ENCODE peak calls at places on chromosomes 16 and 17, in seven cellular contexts. M is A549, Z is left ventricle myocardium inferior, Q is endothelial cell of umbilical vein, J is fibroblast of lung, X is tibial nerve, D is cardiac muscle cell. I is an unnamed sample. For H3K4me1, the result is how much of the 10 kb centered on the place peaks cover.

GRCh38 chr16:30926937-30927788 is 3.8 kb downstream of the FBXL19 start:
- DNase-seq in M (no peak), Z (no peak), Q (no peak), J (no peak), X (no peak), D (no peak), I (no peak)

GRCh38 chr17:57915980-57916757 is 39.0 kb downstream of the CUEDC1 start:
- DNase-seq in M (no peak), Z (no peak), Q (no peak), J (no peak), X (no peak), D (no peak), I (no peak)

GRCh38 chr16:85137323-85138072 is 25.2 kb upstream of the CIBAR2 start:
- DNase-seq in M (no peak), Z (peak), Q (peak), J (peak), X (peak), D (peak), I (peak)

GRCh38 chr17:66717680-66718079 is 117.2 kb upstream of the CACNG5 start:
- DNase-seq in M (no peak), Z (no peak), Q (no peak), J (peak), X (no peak), D (no peak), I (no peak)

GRCh38 chr17:41777579-41778188 is 8.8 kb downstream of the JUP start:
- DNase-seq in M (peak), Z (peak), Q (peak), J (peak), X (peak), D (no peak), I (peak)

GRCh38 chr17:36118477-36119353 is 15.1 kb downstream of the CCL4 start:
- DNase-seq in M (peak), Z (no peak), Q (no peak), J (no peak), X (no peak), D (no peak), I (no peak)

GRCh38 chr17:77857613-77858012 is 100.9 kb upstream of the TNRC6C start:
- DNase-seq in M (no peak), Z (no peak), Q (no peak), J (peak), X (no peak), D (no peak), I (no peak)

GRCh38 chr17:8015957-8016631 is 13.7 kb downstream of the GUCY2D start:
- DNase-seq in M (no peak), Z (no peak), Q (no peak), J (peak), X (no peak), D (peak), I (no peak)

GRCh38 chr17:17235212-17236174 is 1.5 kb downstream of the FLCN start:
- DNase-seq in M (no peak), Z (no peak), Q (peak), J (peak), X (no peak), D (peak), I (peak)

GRCh38 chr17:77003699-77004098 is 135.5 kb downstream of the MGAT5B start:
- DNase-seq in M (no peak), Z (no peak), Q (no peak), J (no peak), X (no peak), D (no peak), I (no peak)

GRCh38 chr17:50787106-50787505 is 19.8 kb upstream of the ANKRD40CL start:
- DNase-seq in M (no peak), Z (no peak), Q (no peak), J (no peak), X (no peak), D (no peak), I (no peak)

GRCh38 chr17:8720596-8720995 is 24.0 kb downstream of the CCDC42 start:
- DNase-seq in M (no peak), Z (no peak), Q (no peak), J (no peak), X (no peak), D (no peak), I (no peak)

GRCh38 chr16:81590714-81591537 is 146.3 kb downstream of the CMIP start:
- DNase-seq in M (no peak), Z (no peak), Q (no peak), J (no peak), X (no peak), D (no peak), I (no peak)

GRCh38 chr16:87203060-87203656 is 114.0 kb downstream of the C16orf95 start:
- DNase-seq in M (peak), Z (peak), Q (peak), J (peak), X (peak), D (peak), I (peak)

GRCh38 chr16:84751241-84751640 is 51.4 kb downstream of the USP10 start:
- DNase-seq in M (no peak), Z (no peak), Q (no peak), J (no peak), X (no peak), D (no peak), I (no peak)

GRCh38 chr17:75706042-75706728 is 15.1 kb upstream of the ITGB4 start:
- DNase-seq in M (no peak), Z (no peak), Q (no peak), J (no peak), X (no peak), D (no peak), I (no peak)

GRCh38 chr16:2242598-2242997 is 6.4 kb downstream of the DNASE1L2 start:
- DNase-seq in M (no peak), Z (no peak), Q (no peak), J (no peak), X (no peak), D (no peak), I (no peak)

GRCh38 chr17:81986606-81987005 is 9.2 kb downstream of the ASPSCR1 start:
- DNase-seq in M (no peak), Z (no peak), Q (no peak), J (no peak), X (no peak), D (no peak), I (peak)

GRCh38 chr16:8854298-8854948 is 14.4 kb downstream of the CARHSP1 start:
- DNase-seq in M (no peak), Z (no peak), Q (no peak), J (no peak), X (no peak), D (no peak), I (no peak)

GRCh38 chr17:34709108-34709779 is 129.9 kb downstream of the TMEM132E start:
- DNase-seq in M (no peak), Z (no peak), Q (no peak), J (no peak), X (no peak), D (peak), I (no peak)

GRCh38 chr16:66521951-66522771 is 27.8 kb downstream of the TK2 start:
- DNase-seq in M (no peak), Z (peak), Q (peak), J (peak), X (no peak), D (no peak), I (no peak)

GRCh38 chr17:80892019-80892855 is 99.4 kb upstream of the CHMP6 start:
- DNase-seq in M (peak), Z (peak), Q (peak), J (peak), X (no peak), D (peak), I (peak)

GRCh38 chr16:88628512-88628974 is 9.8 kb upstream of the IL17C start:
- DNase-seq in M (no peak), Z (peak), Q (peak), J (no peak), X (no peak), D (peak), I (peak)

GRCh38 chr16:29316673-29317237 is 89.8 kb downstream of the NPIPB11 start:
- DNase-seq in M (no peak), Z (no peak), Q (no peak), J (peak), X (no peak), D (no peak), I (no peak)

GRCh38 chr16:11196286-11196828 is 59.6 kb downstream of the SOCS1 start:
- DNase-seq in M (no peak), Z (no peak), Q (no peak), J (peak), X (no peak), D (no peak), I (no peak)

GRCh38 chr16:3974751-3975150 is 94.2 kb upstream of the CREBBP start:
- DNase-seq in M (no peak), Z (no peak), Q (no peak), J (no peak), X (no peak), D (no peak), I (no peak)

GRCh38 chr16:77551352-77551751 is 116.5 kb upstream of the ADAMTS18 start:
- DNase-seq in M (no peak), Z (no peak), Q (no peak), J (peak), X (no peak), D (no peak), I (no peak)
- H3K4me1 ChIP-seq in M (under half), Z (under half), Q (under half), J (under half), X (under half), D (under half), I (under half)

GRCh38 chr17:32876414-32877163 is at the start of gene MYO1D:
- DNase-seq in M (peak), Z (peak), Q (no peak), J (no peak), X (no peak), D (peak), I (peak)
- TF ChIP-seq CTCF in M (no peak), Z (peak), Q (peak), J (peak), X (peak), D (peak), I (no peak)

GRCh38 chr16:55021595-55022475 is 91.2 kb downstream of the IRX5 start:
- DNase-seq in M (peak), Z (no peak), Q (no peak), J (peak), X (no peak), D (no peak), I (no peak)
- H3K27ac ChIP-seq in M (no peak), Z (no peak), Q (no peak), J (no peak), X (no peak), D (no peak), I (no peak)

DNA sequence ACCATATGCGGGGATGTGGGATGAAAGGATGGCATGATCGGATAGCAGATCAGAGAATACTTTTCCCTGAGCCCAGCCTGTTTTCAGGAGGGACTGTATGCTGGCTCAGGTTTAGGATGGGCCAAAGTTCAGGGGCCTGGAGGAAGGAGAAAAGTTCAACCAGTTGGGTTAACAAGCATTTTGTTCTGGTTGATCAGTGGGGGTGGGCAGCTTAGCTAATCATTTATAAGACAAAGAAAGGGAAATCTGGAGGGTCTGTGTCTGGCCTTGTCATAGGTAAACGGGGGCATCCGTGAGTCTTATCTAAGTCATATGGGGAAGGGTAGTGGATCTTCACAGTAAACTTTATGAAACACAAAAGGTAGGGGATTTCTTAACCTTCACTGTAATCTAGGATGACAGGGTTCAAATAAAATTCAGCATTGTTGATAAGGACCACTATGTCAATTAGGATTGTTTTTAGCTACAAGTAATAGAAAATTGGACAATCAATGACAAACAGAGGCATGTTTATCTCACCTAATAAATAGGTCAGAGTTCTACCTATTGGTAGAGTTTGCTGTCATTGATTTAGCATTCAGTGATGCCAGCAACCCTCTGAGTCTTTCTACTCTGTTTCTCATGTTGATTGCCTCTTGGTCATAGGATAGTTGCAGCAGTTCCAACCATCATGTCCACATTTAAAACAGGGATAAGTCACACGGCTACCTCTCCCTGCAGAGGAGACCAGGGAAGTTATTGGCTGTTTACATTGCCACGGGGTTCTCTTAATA is 11.4 kb downstream of the PCTP start:
- DNase-seq in M (no peak), Z (no peak), Q (no peak), J (no peak), X (no peak), D (no peak), I (no peak)
- H3K4me1 ChIP-seq in M (under half), Z (half or more), Q (under half), J (under half), X (under half), D (under half), I (under half)

GRCh38 chr16:27193300-27193990 is 9.9 kb upstream of the KDM8 start:
- DNase-seq in M (no peak), Z (no peak), Q (no peak), J (no peak), X (no peak), D (no peak), I (no peak)
- TF ChIP-seq CTCF in M (no peak), Z (no peak), Q (no peak), J (no peak), X (no peak), D (peak), I (no peak)

GRCh38 chr17:65228287-65228686 is 91.1 kb downstream of the RGS9 start:
- DNase-seq in M (no peak), Z (no peak), Q (no peak), J (no peak), X (no peak), D (no peak), I (no peak)
- H3K27ac ChIP-seq in M (no peak), Z (no peak), Q (no peak), J (no peak), X (no peak), D (no peak), I (no peak)

GRCh38 chr16:62050793-62051192 is 14.6 kb upstream of the CDH8 start:
- DNase-seq in M (no peak), Z (no peak), Q (no peak), J (no peak), X (no peak), D (no peak), I (no peak)

DNA sequence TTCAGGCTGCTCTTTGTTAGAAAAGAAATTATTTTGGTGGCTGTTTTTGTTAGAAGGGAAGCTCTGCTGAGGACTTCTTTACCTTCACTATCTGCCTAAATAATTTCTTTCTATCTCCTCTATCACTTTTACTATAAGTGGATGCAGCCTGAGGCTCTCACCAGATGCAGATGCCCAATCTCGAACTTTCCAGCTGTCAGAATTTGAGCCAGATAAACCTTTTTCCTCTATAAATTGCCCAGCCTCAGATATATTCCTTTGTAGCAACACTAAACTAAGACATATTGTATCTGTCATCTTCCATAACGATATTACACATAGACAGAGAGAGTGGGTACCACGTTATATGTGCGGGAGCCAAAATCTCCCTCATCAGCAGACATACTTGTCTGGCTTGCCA is 15.7 kb upstream of the CDH8 start:
- DNase-seq in M (no peak), Z (no peak), Q (no peak), J (no peak), X (no peak), D (no peak), I (no peak)
- H3K4me1 ChIP-seq in M (under half), Z (under half), Q (under half), J (under half), X (under half), D (under half), I (under half)